ENCODE peak calls at places on chromosomes 5 and 9, in nine cellular contexts. One of them, this sample, is unnamed.

GRCh38 chr9:19922476-19923118 is 133.8 kb upstream of the SLC24A2 start:
- DNase-seq in IMR-90: peak
- DNase-seq in fibroblast of villous mesenchyme: peak
- DNase-seq in pancreas: no peak
- DNase-seq in tibial nerve: no peak
- DNase-seq in AG09309: peak
- DNase-seq in foreskin fibroblast: peak
- DNase-seq in HCT116: peak
- DNase-seq in choroid plexus epithelial cell: peak
- DNase-seq in this sample: peak

GRCh38 chr9:8800196-8800595 is 1000.6 kb upstream of the DMAC1 start:
- DNase-seq in IMR-90: no peak
- DNase-seq in fibroblast of villous mesenchyme: no peak
- DNase-seq in pancreas: no peak
- DNase-seq in tibial nerve: no peak
- DNase-seq in AG09309: no peak
- DNase-seq in foreskin fibroblast: no peak
- DNase-seq in HCT116: no peak
- DNase-seq in choroid plexus epithelial cell: no peak
- DNase-seq in this sample: no peak

GRCh38 chr5:88140396-88140862 is 128.2 kb downstream of the TMEM161B start:
- DNase-seq in IMR-90: no peak
- DNase-seq in fibroblast of villous mesenchyme: no peak
- DNase-seq in pancreas: peak
- DNase-seq in tibial nerve: no peak
- DNase-seq in AG09309: no peak
- DNase-seq in foreskin fibroblast: no peak
- DNase-seq in HCT116: no peak
- DNase-seq in choroid plexus epithelial cell: no peak
- DNase-seq in this sample: peak

GRCh38 chr5:145775893-145776444 is 59.2 kb downstream of the PRELID2 start:
- DNase-seq in IMR-90: peak
- DNase-seq in fibroblast of villous mesenchyme: peak
- DNase-seq in pancreas: no peak
- DNase-seq in tibial nerve: no peak
- DNase-seq in AG09309: peak
- DNase-seq in foreskin fibroblast: peak
- DNase-seq in HCT116: peak
- DNase-seq in choroid plexus epithelial cell: peak
- DNase-seq in this sample: peak

GRCh38 chr5:143066556-143067281 is 296.5 kb downstream of the ARHGAP26 start:
- DNase-seq in IMR-90: no peak
- DNase-seq in fibroblast of villous mesenchyme: peak
- DNase-seq in pancreas: no peak
- DNase-seq in tibial nerve: no peak
- DNase-seq in AG09309: no peak
- DNase-seq in foreskin fibroblast: no peak
- DNase-seq in HCT116: no peak
- DNase-seq in choroid plexus epithelial cell: no peak
- DNase-seq in this sample: no peak

GRCh38 chr5:108216890-108217289 is 165.0 kb downstream of the FBXL17 start:
- DNase-seq in IMR-90: peak
- DNase-seq in fibroblast of villous mesenchyme: peak
- DNase-seq in pancreas: no peak
- DNase-seq in tibial nerve: no peak
- DNase-seq in AG09309: no peak
- DNase-seq in foreskin fibroblast: peak
- DNase-seq in HCT116: peak
- DNase-seq in choroid plexus epithelial cell: peak
- DNase-seq in this sample: peak

GRCh38 chr9:12775373-12775962 is 648 bp downstream of the LURAP1L start:
- DNase-seq in IMR-90: no peak
- DNase-seq in fibroblast of villous mesenchyme: no peak
- DNase-seq in pancreas: no peak
- DNase-seq in tibial nerve: no peak
- DNase-seq in AG09309: no peak
- DNase-seq in foreskin fibroblast: no peak
- DNase-seq in HCT116: no peak
- DNase-seq in choroid plexus epithelial cell: no peak
- DNase-seq in this sample: no peak

GRCh38 chr9:110105107-110105506 is 102.9 kb downstream of the C9orf152 start:
- DNase-seq in IMR-90: peak
- DNase-seq in fibroblast of villous mesenchyme: peak
- DNase-seq in pancreas: no peak
- DNase-seq in tibial nerve: no peak
- DNase-seq in AG09309: peak
- DNase-seq in foreskin fibroblast: no peak
- DNase-seq in HCT116: no peak
- DNase-seq in choroid plexus epithelial cell: peak
- DNase-seq in this sample: peak

GRCh38 chr9:73081979-73082657 is 69.5 kb upstream of the ANXA1 start:
- DNase-seq in IMR-90: peak
- DNase-seq in fibroblast of villous mesenchyme: peak
- DNase-seq in pancreas: no peak
- DNase-seq in tibial nerve: no peak
- DNase-seq in AG09309: peak
- DNase-seq in foreskin fibroblast: peak
- DNase-seq in HCT116: peak
- DNase-seq in choroid plexus epithelial cell: peak
- DNase-seq in this sample: peak

GRCh38 chr9:122080986-122081385 is 12.1 kb downstream of the TTLL11 start:
- DNase-seq in IMR-90: peak
- DNase-seq in fibroblast of villous mesenchyme: no peak
- DNase-seq in pancreas: no peak
- DNase-seq in tibial nerve: no peak
- DNase-seq in AG09309: no peak
- DNase-seq in foreskin fibroblast: no peak
- DNase-seq in HCT116: no peak
- DNase-seq in choroid plexus epithelial cell: peak
- DNase-seq in this sample: no peak

GRCh38 chr9:35756275-35756742 is 2.2 kb upstream of the MSMP start:
- DNase-seq in IMR-90: no peak
- DNase-seq in fibroblast of villous mesenchyme: no peak
- DNase-seq in pancreas: peak
- DNase-seq in tibial nerve: no peak
- DNase-seq in AG09309: no peak
- DNase-seq in foreskin fibroblast: no peak
- DNase-seq in HCT116: peak
- DNase-seq in choroid plexus epithelial cell: no peak
- DNase-seq in this sample: peak

GRCh38 chr9:101409079-101409477 is 10.4 kb downstream of the ZNF189 start:
- DNase-seq in IMR-90: peak
- DNase-seq in fibroblast of villous mesenchyme: no peak
- DNase-seq in pancreas: no peak
- DNase-seq in tibial nerve: no peak
- DNase-seq in AG09309: no peak
- DNase-seq in foreskin fibroblast: no peak
- DNase-seq in HCT116: no peak
- DNase-seq in choroid plexus epithelial cell: no peak
- DNase-seq in this sample: no peak

DNA sequence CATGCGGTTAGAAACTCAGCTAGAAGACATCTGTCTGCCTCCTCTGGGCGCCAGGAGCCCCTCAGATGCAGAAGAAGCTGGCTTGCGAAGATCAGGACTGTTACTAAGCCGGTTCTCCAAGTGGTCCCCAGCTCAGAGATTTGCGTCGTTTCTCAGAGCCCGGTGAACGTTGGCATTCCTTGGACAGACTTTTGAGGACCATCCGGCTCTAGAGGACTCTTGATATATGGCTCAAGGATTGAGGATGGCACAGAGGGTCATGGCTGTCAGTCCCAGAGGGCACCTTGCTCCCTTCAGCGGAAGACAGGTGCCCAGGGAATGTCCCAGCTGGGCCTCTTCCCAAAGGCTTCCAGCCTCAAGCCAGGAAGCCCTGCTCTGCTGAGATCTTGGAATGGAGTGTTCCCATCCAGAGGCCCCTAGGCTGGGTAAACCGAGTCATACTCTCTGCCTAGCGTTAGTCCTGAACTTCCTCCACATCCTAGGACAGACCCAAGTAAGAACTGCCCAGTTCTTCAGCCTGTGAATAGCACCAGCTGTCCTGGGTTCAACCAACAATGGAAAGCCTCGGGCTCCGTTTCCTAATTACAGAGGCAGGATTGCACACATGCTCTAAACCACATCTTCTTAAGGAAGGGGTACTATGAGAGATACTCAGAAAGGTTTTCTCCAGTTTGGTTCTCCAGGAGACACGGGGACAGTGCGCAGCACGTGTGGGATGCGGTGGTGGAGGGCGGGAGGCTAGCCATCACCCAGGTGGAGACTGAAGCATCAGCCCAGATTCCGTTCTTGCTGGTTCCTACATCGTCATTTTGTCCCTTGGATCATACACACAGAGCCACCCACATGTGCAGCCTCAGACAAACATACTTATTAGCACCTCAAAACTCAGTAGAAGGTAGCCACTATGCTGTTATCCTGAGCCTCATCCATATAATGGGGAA is 51.4 kb downstream of the ZNF354C start:
- DNase-seq in IMR-90: no peak
- DNase-seq in fibroblast of villous mesenchyme: no peak
- DNase-seq in pancreas: no peak
- DNase-seq in tibial nerve: no peak
- DNase-seq in AG09309: no peak
- DNase-seq in foreskin fibroblast: no peak
- DNase-seq in HCT116: no peak
- DNase-seq in choroid plexus epithelial cell: no peak
- DNase-seq in this sample: no peak
- H3K4me3 ChIP-seq in IMR-90: no peak
- H3K4me3 ChIP-seq in fibroblast of villous mesenchyme: no peak
- H3K4me3 ChIP-seq in pancreas: no peak
- H3K4me3 ChIP-seq in tibial nerve: no peak
- H3K4me3 ChIP-seq in AG09309: no peak
- H3K4me3 ChIP-seq in foreskin fibroblast: no peak
- H3K4me3 ChIP-seq in HCT116: no peak
- H3K4me3 ChIP-seq in choroid plexus epithelial cell: no peak
- H3K4me3 ChIP-seq in this sample: no peak

GRCh38 chr5:100270323-100270771 is 264.8 kb upstream of the FAM174A start:
- DNase-seq in IMR-90: no peak
- DNase-seq in fibroblast of villous mesenchyme: no peak
- DNase-seq in pancreas: no peak
- DNase-seq in tibial nerve: no peak
- DNase-seq in AG09309: no peak
- DNase-seq in foreskin fibroblast: no peak
- DNase-seq in HCT116: no peak
- DNase-seq in choroid plexus epithelial cell: peak
- DNase-seq in this sample: peak

DNA sequence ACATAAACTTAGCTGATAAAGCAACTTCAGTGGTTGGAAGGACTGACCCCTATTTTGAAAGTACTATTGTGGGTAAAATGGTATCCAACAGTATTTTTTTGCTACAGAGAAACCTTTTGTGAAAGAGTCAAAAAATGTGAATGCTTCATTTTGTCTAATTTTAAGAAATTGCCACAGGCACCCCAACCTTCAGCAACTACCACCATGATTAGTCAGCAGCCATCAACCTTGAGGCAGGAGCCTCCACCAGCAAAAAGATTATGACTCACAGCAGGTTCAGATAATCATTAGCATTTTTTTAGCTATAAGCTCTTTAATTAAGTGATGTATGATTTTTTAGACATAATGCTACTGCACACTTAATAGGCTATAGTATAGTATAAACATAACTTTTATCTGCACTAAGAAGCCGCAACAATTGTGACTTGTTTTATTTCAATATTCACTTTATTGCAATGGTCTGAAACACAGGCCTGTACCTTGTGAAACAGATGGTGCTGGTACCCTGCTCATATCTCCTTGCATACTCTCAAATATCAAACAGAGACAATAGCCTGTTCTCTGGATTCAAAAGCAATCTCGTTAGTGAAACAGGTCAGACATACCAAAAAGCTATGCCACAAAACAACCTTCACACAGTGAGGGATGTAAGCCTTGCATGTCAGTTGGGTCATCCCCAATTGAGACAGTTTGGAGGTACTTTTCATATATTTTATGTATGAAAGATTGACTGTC is 261.2 kb upstream of the FAM174A start:
- DNase-seq in IMR-90: no peak
- DNase-seq in fibroblast of villous mesenchyme: no peak
- DNase-seq in pancreas: no peak
- DNase-seq in tibial nerve: no peak
- DNase-seq in AG09309: no peak
- DNase-seq in foreskin fibroblast: no peak
- DNase-seq in HCT116: no peak
- DNase-seq in choroid plexus epithelial cell: no peak
- DNase-seq in this sample: no peak
- TF ChIP-seq CTCF in IMR-90: no peak
- TF ChIP-seq CTCF in fibroblast of villous mesenchyme: no peak
- TF ChIP-seq CTCF in pancreas: no peak
- TF ChIP-seq CTCF in tibial nerve: no peak
- TF ChIP-seq CTCF in AG09309: no peak
- TF ChIP-seq CTCF in foreskin fibroblast: no peak
- TF ChIP-seq CTCF in HCT116: no peak
- TF ChIP-seq CTCF in choroid plexus epithelial cell: no peak
- TF ChIP-seq CTCF in this sample: no peak

GRCh38 chr9:126612813-126613641 is 701 bp upstream of the LMX1B start:
- DNase-seq in IMR-90: no peak
- DNase-seq in fibroblast of villous mesenchyme: no peak
- DNase-seq in pancreas: no peak
- DNase-seq in tibial nerve: no peak
- DNase-seq in AG09309: no peak
- DNase-seq in foreskin fibroblast: no peak
- DNase-seq in HCT116: no peak
- DNase-seq in choroid plexus epithelial cell: no peak
- DNase-seq in this sample: no peak

GRCh38 chr9:126613656-126614055 is at the start of gene LMX1B:
- DNase-seq in IMR-90: peak
- DNase-seq in fibroblast of villous mesenchyme: peak
- DNase-seq in pancreas: no peak
- DNase-seq in tibial nerve: no peak
- DNase-seq in AG09309: no peak
- DNase-seq in foreskin fibroblast: peak
- DNase-seq in HCT116: peak
- DNase-seq in choroid plexus epithelial cell: peak
- DNase-seq in this sample: peak

GRCh38 chr9:126614455-126615248 is 924 bp downstream of the LMX1B start:
- DNase-seq in IMR-90: no peak
- DNase-seq in fibroblast of villous mesenchyme: no peak
- DNase-seq in pancreas: no peak
- DNase-seq in tibial nerve: no peak
- DNase-seq in AG09309: no peak
- DNase-seq in foreskin fibroblast: no peak
- DNase-seq in HCT116: no peak
- DNase-seq in choroid plexus epithelial cell: no peak
- DNase-seq in this sample: no peak

GRCh38 chr9:126615251-126615790 is 1.6 kb downstream of the LMX1B start:
- DNase-seq in IMR-90: peak
- DNase-seq in fibroblast of villous mesenchyme: no peak
- DNase-seq in pancreas: no peak
- DNase-seq in tibial nerve: no peak
- DNase-seq in AG09309: no peak
- DNase-seq in foreskin fibroblast: no peak
- DNase-seq in HCT116: no peak
- DNase-seq in choroid plexus epithelial cell: peak
- DNase-seq in this sample: peak

GRCh38 chr9:126614088-126614454 is 343 bp downstream of the LMX1B start:
- DNase-seq in IMR-90: no peak
- DNase-seq in fibroblast of villous mesenchyme: no peak
- DNase-seq in pancreas: no peak
- DNase-seq in tibial nerve: no peak
- DNase-seq in AG09309: no peak
- DNase-seq in foreskin fibroblast: no peak
- DNase-seq in HCT116: no peak
- DNase-seq in choroid plexus epithelial cell: no peak
- DNase-seq in this sample: no peak
- H3K4me3 ChIP-seq in IMR-90: no peak
- H3K4me3 ChIP-seq in fibroblast of villous mesenchyme: no peak
- H3K4me3 ChIP-seq in pancreas: peak
- H3K4me3 ChIP-seq in tibial nerve: no peak
- H3K4me3 ChIP-seq in AG09309: no peak
- H3K4me3 ChIP-seq in foreskin fibroblast: no peak
- H3K4me3 ChIP-seq in HCT116: peak
- H3K4me3 ChIP-seq in choroid plexus epithelial cell: no peak
- H3K4me3 ChIP-seq in this sample: no peak

GRCh38 chr5:97297063-97297715 is 114.1 kb upstream of the RIOK2 start:
- DNase-seq in IMR-90: peak
- DNase-seq in fibroblast of villous mesenchyme: peak
- DNase-seq in pancreas: no peak
- DNase-seq in tibial nerve: no peak
- DNase-seq in AG09309: no peak
- DNase-seq in foreskin fibroblast: peak
- DNase-seq in HCT116: peak
- DNase-seq in choroid plexus epithelial cell: peak
- DNase-seq in this sample: peak
- TF ChIP-seq CTCF in IMR-90: peak
- TF ChIP-seq CTCF in fibroblast of villous mesenchyme: peak
- TF ChIP-seq CTCF in pancreas: no peak
- TF ChIP-seq CTCF in tibial nerve: no peak
- TF ChIP-seq CTCF in AG09309: no peak
- TF ChIP-seq CTCF in foreskin fibroblast: peak
- TF ChIP-seq CTCF in HCT116: peak
- TF ChIP-seq CTCF in choroid plexus epithelial cell: peak
- TF ChIP-seq CTCF in this sample: peak